ENCODE peak calls at places on chromosomes 7 and 10, in seven cellular contexts. One of them, this sample, is unnamed.

GRCh38 chr10:79401015-79401921 is 44.2 kb downstream of the ZCCHC24 start:
- DNase-seq in HT1080: no peak
- DNase-seq in substantia nigra: no peak
- DNase-seq in GM18507: no peak
- DNase-seq in A172: peak
- DNase-seq in lung: no peak
- DNase-seq in T-helper 1 cell: no peak
- DNase-seq in this sample: no peak

GRCh38 chr10:89384474-89385324 is 6.8 kb downstream of the IFIT1B start:
- DNase-seq in lung: no peak
- DNase-seq in HT1080: no peak
- DNase-seq in T-helper 1 cell: no peak
- DNase-seq in substantia nigra: no peak
- DNase-seq in GM18507: no peak
- DNase-seq in A172: no peak
- DNase-seq in this sample: no peak

GRCh38 chr7:23058412-23059096 is 44.6 kb upstream of the HYCC1 start:
- DNase-seq in A172: no peak
- DNase-seq in HT1080: no peak
- DNase-seq in substantia nigra: no peak
- DNase-seq in GM18507: no peak
- DNase-seq in T-helper 1 cell: no peak
- DNase-seq in lung: no peak
- DNase-seq in this sample: no peak

GRCh38 chr7:155226261-155227003 is 71.2 kb upstream of the INSIG1 start:
- DNase-seq in A172: no peak
- DNase-seq in lung: no peak
- DNase-seq in HT1080: no peak
- DNase-seq in substantia nigra: no peak
- DNase-seq in GM18507: no peak
- DNase-seq in T-helper 1 cell: no peak
- DNase-seq in this sample: no peak

GRCh38 chr7:19620470-19620869 is 88.4 kb downstream of the POLR1F start:
- DNase-seq in HT1080: no peak
- DNase-seq in A172: no peak
- DNase-seq in GM18507: no peak
- DNase-seq in T-helper 1 cell: no peak
- DNase-seq in lung: no peak
- DNase-seq in substantia nigra: no peak
- DNase-seq in this sample: no peak

GRCh38 chr7:29607889-29608288 is 44.3 kb downstream of the PRR15 start:
- DNase-seq in GM18507: no peak
- DNase-seq in HT1080: peak
- DNase-seq in lung: no peak
- DNase-seq in substantia nigra: no peak
- DNase-seq in A172: peak
- DNase-seq in T-helper 1 cell: no peak
- DNase-seq in this sample: no peak

GRCh38 chr7:27115161-27116018 is 12.9 kb upstream of the HOXA2 start:
- DNase-seq in substantia nigra: no peak
- DNase-seq in lung: no peak
- DNase-seq in GM18507: no peak
- DNase-seq in T-helper 1 cell: no peak
- DNase-seq in A172: peak
- DNase-seq in HT1080: no peak
- DNase-seq in this sample: no peak

GRCh38 chr7:128210590-128211570 is 30.2 kb upstream of the LEP start:
- DNase-seq in A172: no peak
- DNase-seq in lung: no peak
- DNase-seq in GM18507: no peak
- DNase-seq in HT1080: no peak
- DNase-seq in T-helper 1 cell: no peak
- DNase-seq in substantia nigra: no peak
- DNase-seq in this sample: no peak

GRCh38 chr7:94400643-94401042 is 5.9 kb downstream of the COL1A2 start:
- DNase-seq in A172: no peak
- DNase-seq in GM18507: no peak
- DNase-seq in lung: no peak
- DNase-seq in T-helper 1 cell: no peak
- DNase-seq in substantia nigra: no peak
- DNase-seq in HT1080: peak
- DNase-seq in this sample: no peak

GRCh38 chr10:119428789-119429188 is 113.7 kb downstream of the RGS10 start:
- DNase-seq in T-helper 1 cell: no peak
- DNase-seq in GM18507: no peak
- DNase-seq in substantia nigra: no peak
- DNase-seq in A172: peak
- DNase-seq in lung: no peak
- DNase-seq in HT1080: no peak
- DNase-seq in this sample: no peak

GRCh38 chr7:101397770-101398324 is 35.2 kb downstream of the COL26A1 start:
- DNase-seq in GM18507: no peak
- DNase-seq in HT1080: no peak
- DNase-seq in T-helper 1 cell: no peak
- DNase-seq in A172: no peak
- DNase-seq in substantia nigra: no peak
- DNase-seq in lung: no peak
- DNase-seq in this sample: no peak

GRCh38 chr7:70693690-70694356 is 438.1 kb upstream of the GALNT17 start:
- DNase-seq in GM18507: peak
- DNase-seq in A172: peak
- DNase-seq in substantia nigra: peak
- DNase-seq in HT1080: peak
- DNase-seq in lung: peak
- DNase-seq in T-helper 1 cell: peak
- DNase-seq in this sample: no peak

GRCh38 chr7:28748934-28749584 is 209.1 kb downstream of the TRIL start:
- DNase-seq in substantia nigra: no peak
- DNase-seq in HT1080: peak
- DNase-seq in GM18507: no peak
- DNase-seq in A172: peak
- DNase-seq in T-helper 1 cell: no peak
- DNase-seq in lung: no peak
- DNase-seq in this sample: peak

GRCh38 chr7:157609932-157610640 is 273.3 kb downstream of the DNAJB6 start:
- DNase-seq in T-helper 1 cell: no peak
- DNase-seq in HT1080: no peak
- DNase-seq in lung: no peak
- DNase-seq in GM18507: no peak
- DNase-seq in substantia nigra: no peak
- DNase-seq in A172: no peak
- DNase-seq in this sample: no peak

GRCh38 chr10:95229724-95230627 is 35.9 kb downstream of the ACSM6 start:
- DNase-seq in GM18507: no peak
- DNase-seq in HT1080: peak
- DNase-seq in substantia nigra: no peak
- DNase-seq in A172: peak
- DNase-seq in T-helper 1 cell: no peak
- DNase-seq in lung: no peak
- DNase-seq in this sample: no peak

GRCh38 chr7:47330026-47330425 is 251.9 kb downstream of the TNS3 start:
- DNase-seq in lung: no peak
- DNase-seq in GM18507: no peak
- DNase-seq in substantia nigra: no peak
- DNase-seq in T-helper 1 cell: no peak
- DNase-seq in HT1080: no peak
- DNase-seq in A172: no peak
- DNase-seq in this sample: no peak

GRCh38 chr10:26697922-26698608 is 564 bp downstream of the PDSS1 start:
- DNase-seq in HT1080: no peak
- DNase-seq in T-helper 1 cell: no peak
- DNase-seq in substantia nigra: no peak
- DNase-seq in GM18507: no peak
- DNase-seq in lung: no peak
- DNase-seq in A172: no peak
- DNase-seq in this sample: no peak

GRCh38 chr7:47154781-47155180 is 427.1 kb downstream of the TNS3 start:
- DNase-seq in HT1080: no peak
- DNase-seq in T-helper 1 cell: no peak
- DNase-seq in substantia nigra: no peak
- DNase-seq in lung: no peak
- DNase-seq in A172: no peak
- DNase-seq in GM18507: no peak
- DNase-seq in this sample: no peak

This sample was measured in glomerular endothelial cell.